ENCODE peak calls at places on chromosomes 16 and 17, in four cellular contexts. A is suprapubic skin, T is stomach, F is K562. I is an unnamed sample.

GRCh38 chr16:70250748-70251650 is 741 bp downstream of the EXOSC6 start:
- DNase-seq in F (no peak), A (no peak), T (peak; percentile 52), I (peak; percentile 29)

GRCh38 chr16:19410435-19411153 is 7.1 kb upstream of the TMC5 start:
- DNase-seq in F (no peak), T (peak; percentile 75), A (no peak), I (peak; percentile 58)

GRCh38 chr16:83143788-83144187 is 517.0 kb downstream of the CDH13 start:
- DNase-seq in A (no peak), F (no peak), T (no peak), I (no peak)

GRCh38 chr16:66976746-66977145 is 11.6 kb upstream of the CES4A start:
- DNase-seq in T (no peak), A (no peak), F (peak; percentile 4), I (no peak)

GRCh38 chr17:3978421-3979275 is 14.4 kb upstream of the ATP2A3 start:
- DNase-seq in T (peak; percentile 78), F (no peak), A (peak; percentile 54), I (peak; percentile 53)

GRCh38 chr17:622356-622755 is 92.3 kb downstream of the VPS53 start:
- DNase-seq in T (no peak), F (no peak), A (no peak), I (no peak)

GRCh38 chr16:1929105-1929504 is 10.9 kb upstream of the HS3ST6 start:
- DNase-seq in F (peak; percentile 62), A (peak; percentile 61), T (no peak), I (no peak)

GRCh38 chr17:2853111-2853721 is 57.0 kb downstream of the RAP1GAP2 start:
- DNase-seq in A (peak; percentile 70), T (peak; percentile 68), F (no peak), I (peak; percentile 38)

GRCh38 chr17:59756236-59756818 is 48.9 kb downstream of the VMP1 start:
- DNase-seq in F (no peak), T (no peak), A (no peak), I (no peak)

GRCh38 chr16:10694830-10695229 is at the start of gene TEKT5:
- DNase-seq in A (no peak), F (no peak), T (no peak), I (no peak)

GRCh38 chr17:35730400-35731005 is 936 bp upstream of the RASL10B start:
- DNase-seq in T (no peak), F (no peak), A (no peak), I (no peak)

GRCh38 chr16:2715519-2715918 is 4.5 kb downstream of the PRSS27 start:
- DNase-seq in A (no peak), F (peak; percentile 93), T (peak; percentile 66), I (peak; percentile 26)

GRCh38 chr17:40168262-40168832 is 8.9 kb upstream of the RAPGEFL1 start:
- DNase-seq in F (peak; percentile 41), A (no peak), T (peak; percentile 49), I (peak; percentile 36)

GRCh38 chr16:81562926-81563325 is 118.3 kb downstream of the CMIP start:
- DNase-seq in T (no peak), A (no peak), F (no peak), I (no peak)

GRCh38 chr17:49210158-49211029 is at the start of the genes ABI3 and GNGT2:
- DNase-seq in F (no peak), A (no peak), T (peak; percentile 37), I (no peak)

GRCh38 chr17:12047977-12048376 is 27.3 kb downstream of the MAP2K4 start:
- DNase-seq in A (no peak), T (no peak), F (peak; percentile 16), I (no peak)

GRCh38 chr17:76772842-76773521 is 35.1 kb downstream of the MFSD11 start:
- DNase-seq in A (no peak), F (no peak), T (no peak), I (no peak)

GRCh38 chr16:716250-716607 is 1.3 kb downstream of the METRN start:
- DNase-seq in A (no peak), T (peak; percentile 48), F (peak; percentile 42), I (no peak)

GRCh38 chr16:70779361-70779760 is 21.6 kb downstream of the VAC14 start:
- DNase-seq in T (no peak), A (no peak), F (no peak), I (no peak)

GRCh38 chr16:50858376-50858775 is 116.5 kb downstream of the CYLD start:
- DNase-seq in A (no peak), F (no peak), T (no peak), I (no peak)

DNA sequence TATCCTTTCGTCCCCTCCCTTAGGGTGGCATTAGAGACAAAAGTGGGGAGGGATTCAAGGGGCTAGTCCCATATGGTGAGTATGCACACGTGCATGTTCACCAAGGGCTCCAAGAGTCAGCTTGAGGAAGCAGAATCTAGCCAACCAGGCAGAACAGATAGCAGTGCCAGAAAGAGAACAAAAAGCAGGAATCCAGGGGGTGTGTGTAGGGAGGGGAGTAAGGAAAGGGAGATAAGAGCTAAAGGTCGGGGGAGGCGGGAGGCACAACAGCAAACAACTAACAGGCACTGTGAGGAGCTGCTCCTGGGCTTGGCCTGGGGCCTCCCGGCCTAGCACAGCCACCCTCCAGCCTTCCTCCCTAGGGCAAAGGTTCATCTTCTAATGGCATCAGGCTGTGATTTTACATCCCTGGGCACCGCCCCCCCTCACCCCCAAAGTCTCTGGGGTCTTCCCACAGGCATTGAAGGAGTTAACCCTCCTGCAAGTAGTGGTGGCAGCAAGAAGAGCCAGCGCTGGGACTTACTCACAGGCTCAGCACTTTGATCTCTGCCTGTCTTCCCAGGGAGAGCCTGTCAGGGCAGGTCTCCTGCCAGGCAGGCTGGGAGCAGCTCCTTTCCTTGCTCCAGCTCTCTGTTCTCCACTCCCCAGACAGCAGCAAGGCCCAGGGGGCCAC is 12.4 kb upstream of the SUPT4H1 start:
- DNase-seq in A (no peak), F (peak; percentile 87), T (peak; percentile 48), I (peak; percentile 36)
- TF ChIP-seq POLR2A in A (no peak), F (no peak), T (no peak), I (no peak)

GRCh38 chr16:78309763-78310162 is 210.3 kb downstream of the WWOX start:
- DNase-seq in A (no peak), T (no peak), F (no peak), I (no peak)

GRCh38 chr16:78310196-78310595 is 210.7 kb downstream of the WWOX start:
- DNase-seq in A (no peak), F (no peak), T (peak; percentile 43), I (no peak)

GRCh38 chr16:78310990-78311561 is 211.6 kb downstream of the WWOX start:
- DNase-seq in T (no peak), A (no peak), F (no peak), I (no peak)

GRCh38 chr16:78307824-78308528 is 208.5 kb downstream of the WWOX start:
- DNase-seq in A (no peak), T (no peak), F (no peak), I (no peak)

GRCh38 chr16:78311831-78312230 is 212.4 kb downstream of the WWOX start:
- DNase-seq in T (no peak), F (no peak), A (no peak), I (no peak)
- TF ChIP-seq POLR2AphosphoS5 in T (no peak), F (no peak), A (no peak), I (no peak)

DNA sequence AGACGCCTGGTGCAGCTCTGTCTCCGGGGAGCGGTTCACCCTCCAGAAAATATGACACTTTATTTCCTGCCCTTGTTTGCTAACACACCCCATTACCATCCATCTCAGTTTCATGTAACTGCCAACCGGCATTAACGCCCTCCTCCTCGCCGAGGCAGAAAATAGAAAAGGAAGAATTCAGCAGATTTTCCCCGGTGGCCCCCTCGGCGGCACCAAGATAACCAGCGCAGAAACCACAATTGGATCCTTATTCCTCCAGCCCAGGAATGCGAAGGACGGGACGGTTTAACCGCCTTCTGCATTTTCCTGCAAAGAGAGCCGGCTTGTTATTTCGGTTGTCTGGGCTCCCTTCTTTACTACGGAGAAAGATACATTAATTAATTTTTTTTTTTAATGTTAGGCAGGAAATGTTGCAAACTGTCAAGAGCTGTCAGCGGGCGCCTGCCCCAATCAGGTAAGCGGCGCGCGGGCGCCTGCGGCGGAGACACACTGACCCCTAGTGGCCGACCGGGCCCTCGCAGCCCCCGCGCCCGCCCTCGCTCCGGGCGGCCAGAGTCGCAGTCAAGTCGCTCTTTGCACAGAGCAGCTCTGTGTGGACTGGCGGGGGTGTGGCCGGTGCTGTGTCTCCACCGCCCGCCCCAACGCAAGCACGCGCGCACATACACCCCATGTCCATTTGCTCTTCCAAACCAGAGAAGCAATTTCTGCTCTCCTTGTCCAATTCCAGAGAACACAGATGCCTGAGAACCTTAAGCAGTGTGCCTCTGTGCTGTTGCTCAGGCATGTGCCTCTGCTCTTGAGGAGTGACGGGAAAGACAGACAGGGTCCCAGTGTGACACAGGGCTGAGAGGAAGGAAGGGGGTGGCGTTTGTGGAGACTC is 53.6 kb downstream of the C17orf67 start:
- DNase-seq in T (peak; percentile 85), A (peak; percentile 82), F (peak; percentile 90), I (peak; percentile 76)
- TF ChIP-seq POLR2A in T (no peak), A (no peak), F (no peak), I (no peak)

GRCh38 chr16:75471723-75472634 is 7.5 kb upstream of the TMEM170A start:
- DNase-seq in A (no peak), T (peak; percentile 59), F (peak; percentile 73), I (peak; percentile 67)
- TF ChIP-seq POLR2AphosphoS5 in A (no peak), T (no peak), F (no peak), I (peak; percentile 61)

DNA sequence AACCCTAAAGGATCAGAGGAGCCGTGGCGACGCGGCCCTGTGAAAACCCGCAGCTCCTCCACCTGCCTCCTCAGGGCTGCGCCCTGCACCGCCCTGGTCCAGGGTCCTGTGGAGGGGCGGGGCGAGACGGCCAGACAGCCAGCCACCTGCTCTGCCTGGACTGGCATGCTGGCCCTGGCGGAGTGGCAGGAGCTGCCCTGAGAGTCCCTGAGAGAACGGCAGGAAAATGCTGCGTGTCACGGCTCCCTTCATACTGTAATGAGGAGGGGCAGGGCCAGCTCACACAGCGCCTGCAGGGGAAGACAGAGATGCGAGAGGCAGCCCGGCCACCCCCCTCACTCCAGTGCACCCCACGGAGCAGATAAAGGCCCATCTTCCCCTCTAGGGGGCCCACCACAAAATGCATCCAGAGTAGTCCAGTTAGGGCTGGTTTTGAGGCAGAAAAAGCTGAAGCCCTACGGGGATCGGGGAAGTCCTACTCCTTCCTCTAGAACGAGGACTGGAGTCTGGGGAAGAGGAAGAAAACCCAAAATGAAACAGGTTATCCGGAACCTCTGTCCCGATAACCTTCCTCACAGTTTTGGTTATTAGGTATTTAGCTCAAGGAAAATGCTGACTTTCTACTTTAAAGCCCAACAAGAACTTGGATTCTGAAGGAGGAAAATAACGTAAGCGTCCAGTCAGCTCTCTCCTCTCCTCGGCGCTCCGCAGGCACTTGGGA is 97.6 kb upstream of the DNAH17 start:
- DNase-seq in A (no peak), F (peak; percentile 42), T (no peak), I (no peak)
- TF ChIP-seq POLR2A in A (no peak), F (no peak), T (no peak), I (no peak)

DNA sequence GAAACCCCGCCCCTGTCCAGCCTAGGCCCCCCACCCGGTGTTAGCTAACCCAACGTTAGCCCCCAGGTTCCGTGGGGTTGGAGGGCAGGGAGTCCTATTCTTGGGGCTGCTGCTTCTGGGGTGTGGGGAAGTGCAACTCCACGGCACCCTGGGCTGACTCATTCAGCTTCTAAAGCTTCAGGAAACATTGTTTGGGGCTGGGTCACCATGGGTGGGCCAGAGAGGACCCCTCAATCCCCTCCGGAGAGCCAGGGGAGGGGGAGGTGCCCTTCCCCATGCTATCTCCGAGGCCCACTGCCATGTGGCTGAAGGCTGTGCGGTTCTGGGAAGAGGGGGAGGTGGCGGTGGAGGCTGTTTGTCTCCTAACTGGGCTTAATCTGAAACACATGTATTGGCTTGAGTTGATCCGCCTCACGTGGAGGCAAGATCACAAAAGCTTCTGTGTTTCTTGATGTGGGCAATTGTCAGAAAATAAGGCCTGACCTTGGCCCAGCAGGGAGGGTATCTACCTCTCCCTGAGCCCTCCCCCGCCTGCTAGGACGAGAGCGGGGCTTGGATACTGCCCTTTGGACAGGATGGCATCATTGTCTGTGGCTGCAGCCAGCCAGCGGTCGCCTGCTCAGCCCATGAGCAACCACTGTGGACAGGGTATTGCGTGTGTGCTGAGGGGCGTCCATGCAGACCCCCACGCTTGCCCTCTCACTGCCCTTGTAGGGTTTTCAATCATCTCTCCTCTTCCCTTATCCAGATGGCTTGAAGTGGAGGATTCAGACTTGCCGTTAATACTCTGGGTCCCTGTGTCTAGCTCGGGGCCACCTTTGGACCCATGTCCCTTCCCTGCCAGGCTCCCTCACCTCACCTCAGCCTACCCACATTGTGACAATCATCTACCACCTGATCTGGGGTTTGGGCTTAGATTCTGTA is 1.3 kb downstream of the SERPINF1 start:
- DNase-seq in F (peak; percentile 74), A (peak; percentile 86), T (no peak), I (peak; percentile 57)
- TF ChIP-seq POLR2AphosphoS5 in F (peak; percentile 36), A (peak; percentile 32), T (no peak), I (peak; percentile 58)

I was measured in prostate gland.